ENCODE peak calls at places on chromosomes 5 and 9, in ten cellular contexts. R, Y, H, N, C, I, M, Z, K and E are unnamed samples.

GRCh38 chr9:86854898-86855523 is 92.3 kb downstream of the GAS1 start:
- DNase-seq in R (peak; percentile 18), Y (no peak), H (no peak), N (peak; percentile 88), C (peak; percentile 46), I (no peak), M (no peak), Z (peak; percentile 42), K (no peak), E (no peak)

GRCh38 chr9:106438928-106439327 is 424.0 kb upstream of the ZNF462 start:
- DNase-seq in R (no peak), Y (no peak), H (no peak), N (no peak), C (no peak), I (no peak), M (no peak), Z (no peak), K (no peak), E (no peak)

GRCh38 chr5:170542691-170543275 is 39.0 kb downstream of the KCNIP1 start:
- DNase-seq in R (no peak), Y (no peak), H (no peak), N (no peak), C (no peak), I (no peak), M (no peak), Z (no peak), K (no peak), E (peak; percentile 5)

GRCh38 chr9:79213417-79214125 is 358.2 kb upstream of the TLE4 start:
- DNase-seq in R (no peak), Y (no peak), H (no peak), N (no peak), C (no peak), I (no peak), M (no peak), Z (no peak), K (no peak), E (no peak)

GRCh38 chr5:147573171-147573570 is 63.3 kb upstream of the DPYSL3 start:
- DNase-seq in R (no peak), Y (no peak), H (no peak), N (no peak), C (no peak), I (no peak), M (no peak), Z (no peak), K (no peak), E (no peak)

GRCh38 chr9:126088336-126088735 is 238.3 kb upstream of the MVB12B start:
- DNase-seq in R (no peak), Y (no peak), H (no peak), N (no peak), C (no peak), I (no peak), M (no peak), Z (no peak), K (no peak), E (no peak)

GRCh38 chr5:123530728-123531127 is 18.8 kb downstream of the CSNK1G3 start:
- DNase-seq in R (no peak), Y (no peak), H (no peak), N (no peak), C (no peak), I (no peak), M (no peak), Z (no peak), K (no peak), E (no peak)

GRCh38 chr9:6525326-6526040 is 112.5 kb downstream of the UHRF2 start:
- DNase-seq in R (no peak), Y (no peak), H (no peak), N (no peak), C (no peak), I (peak; percentile 59), M (no peak), Z (peak; percentile 14), K (no peak), E (no peak)

GRCh38 chr5:53403291-53403690 is 77.1 kb upstream of the FST start:
- DNase-seq in R (no peak), Y (no peak), H (no peak), N (no peak), C (no peak), I (no peak), M (no peak), Z (no peak), K (no peak), E (no peak)

GRCh38 chr9:117444466-117444865 is 29.6 kb upstream of the ASTN2 start:
- DNase-seq in R (no peak), Y (no peak), H (no peak), N (no peak), C (no peak), I (no peak), M (no peak), Z (no peak), K (no peak), E (no peak)

GRCh38 chr9:93116049-93116961 is 17.7 kb downstream of the NINJ1 start:
- DNase-seq in R (no peak), Y (peak; percentile 64), H (peak; percentile 65), N (peak; percentile 62), C (peak; percentile 81), I (no peak), M (peak; percentile 72), Z (peak; percentile 90), K (no peak), E (peak; percentile 83)

GRCh38 chr9:93115486-93115885 is 18.6 kb downstream of the NINJ1 start:
- DNase-seq in R (no peak), Y (no peak), H (no peak), N (no peak), C (peak; percentile 18), I (no peak), M (peak; percentile 1), Z (no peak), K (no peak), E (no peak)

GRCh38 chr9:93114169-93114983 is 18.4 kb downstream of the CARD19 start:
- DNase-seq in R (no peak), Y (peak; percentile 44), H (no peak), N (peak; percentile 73), C (peak; percentile 17), I (no peak), M (peak; percentile 13), Z (no peak), K (no peak), E (peak; percentile 59)

GRCh38 chr9:93112864-93113389 is 16.9 kb downstream of the CARD19 start:
- DNase-seq in R (no peak), Y (peak; percentile 44), H (no peak), N (peak; percentile 26), C (peak; percentile 15), I (no peak), M (peak; percentile 7), Z (no peak), K (no peak), E (peak; percentile 46)

DNA sequence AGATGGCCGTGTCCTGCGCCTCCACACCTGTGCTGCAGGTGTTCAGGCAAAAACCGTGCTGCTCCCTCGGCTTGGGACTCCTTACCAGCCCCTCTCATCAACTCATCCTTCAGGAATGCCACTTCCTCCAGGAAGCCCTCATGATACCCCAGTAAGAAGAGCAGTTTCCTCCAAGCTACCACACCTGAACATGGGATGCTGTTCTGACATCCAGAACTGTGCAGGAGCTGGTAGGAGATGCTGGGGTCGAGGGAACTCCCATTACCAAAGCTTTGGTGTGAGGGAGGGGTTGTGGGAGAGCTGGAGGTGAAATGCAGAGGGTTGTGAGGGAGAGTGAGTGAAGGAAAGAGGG is 18.9 kb downstream of the CARD19 start:
- DNase-seq in R (no peak), Y (peak; percentile 15), H (no peak), N (no peak), C (no peak), I (no peak), M (no peak), Z (no peak), K (no peak), E (no peak)
- H3K4me1 ChIP-seq in R (peaks cover 21% of the 10 kb centered on the region), Y (peaks cover 19% of the 10 kb centered on the region), H (peaks cover 12% of the 10 kb centered on the region), N (peaks cover 5% of the 10 kb centered on the region), C (peaks cover 2% of the 10 kb centered on the region), I (peaks cover 8% of the 10 kb centered on the region), M (peaks cover 19% of the 10 kb centered on the region), Z (peaks cover 48% of the 10 kb centered on the region), K (peaks cover under 1% of the 10 kb centered on the region), E (no peaks in the 10 kb centered on the region)

DNA sequence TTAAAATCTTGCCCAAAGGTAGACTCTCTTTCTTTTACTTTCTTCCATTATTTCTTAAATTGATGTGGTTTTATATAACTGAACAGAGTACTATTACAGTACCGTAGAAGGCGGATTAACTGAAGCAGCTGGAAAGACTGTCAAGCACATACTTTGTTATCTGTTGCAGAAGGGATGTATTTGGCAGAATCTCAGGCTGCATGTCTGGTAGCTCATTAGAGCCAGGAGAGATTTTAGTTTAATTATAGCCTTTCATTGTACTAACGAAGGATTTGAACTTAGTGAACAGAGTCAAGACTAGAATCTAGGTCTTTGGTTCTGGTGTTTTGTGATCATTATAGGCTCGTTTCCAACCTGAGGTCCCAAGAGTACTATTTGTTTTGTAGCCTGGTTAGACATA is 20.6 kb downstream of the ZNF354C start:
- DNase-seq in R (no peak), Y (no peak), H (no peak), N (no peak), C (no peak), I (no peak), M (no peak), Z (no peak), K (no peak), E (no peak)
- H3K9me3 ChIP-seq in R (peaks cover 12% of the 10 kb centered on the region), Y (peaks cover 76% of the 10 kb centered on the region), H (peaks cover 98% of the 10 kb centered on the region), N (peaks cover 98% of the 10 kb centered on the region), C (peaks cover 94% of the 10 kb centered on the region), I (peaks cover 34% of the 10 kb centered on the region), M (peaks cover 100% of the 10 kb centered on the region), Z (peaks cover 100% of the 10 kb centered on the region), K (peaks cover 11% of the 10 kb centered on the region), E (peaks cover 36% of the 10 kb centered on the region)

DNA sequence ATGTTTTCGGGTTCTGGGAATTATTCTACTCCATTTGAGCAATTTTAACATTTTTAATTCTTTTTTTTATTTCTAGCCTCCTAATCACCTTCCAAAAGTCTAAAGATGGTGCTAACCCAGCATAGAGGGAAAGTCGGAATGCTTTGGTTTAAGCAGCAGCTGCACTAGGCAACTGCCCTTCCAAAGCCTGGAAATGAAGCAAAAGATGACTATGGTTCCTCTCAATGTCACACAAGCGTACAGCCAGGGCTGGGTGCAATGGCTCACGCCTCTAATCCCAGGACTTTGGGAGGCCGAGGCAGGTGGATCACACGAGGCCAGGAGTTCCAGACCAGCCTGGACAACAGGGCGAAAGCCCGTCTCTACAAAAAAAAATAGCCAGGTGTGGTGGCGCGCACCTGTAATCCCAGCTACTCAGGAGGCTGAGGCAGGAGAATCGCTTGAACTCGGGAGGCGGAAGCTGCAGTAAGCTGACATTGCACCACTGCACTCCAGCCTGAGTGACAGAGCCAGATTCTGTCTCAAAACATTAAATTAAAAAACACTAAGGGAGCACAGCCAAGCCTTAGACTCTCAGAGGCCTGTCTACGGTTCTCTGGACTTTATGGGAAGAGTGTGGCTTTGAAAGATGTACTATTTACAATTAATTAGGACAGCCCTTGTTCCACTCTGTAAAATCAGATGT is 33.2 kb downstream of the ADAM19 start:
- DNase-seq in R (no peak), Y (no peak), H (no peak), N (no peak), C (peak; percentile 42), I (no peak), M (no peak), Z (no peak), K (no peak), E (no peak)
- H3K27ac ChIP-seq in R (no peak overlapping the region), Y (no peak overlapping the region), H (peak overlapping the region; percentile 83), N (no peak overlapping the region), C (peak overlapping the region; percentile 68), I (no peak overlapping the region), M (peak overlapping the region; percentile 70), Z (no peak overlapping the region), K (no peak overlapping the region), E (no peak overlapping the region)

DNA sequence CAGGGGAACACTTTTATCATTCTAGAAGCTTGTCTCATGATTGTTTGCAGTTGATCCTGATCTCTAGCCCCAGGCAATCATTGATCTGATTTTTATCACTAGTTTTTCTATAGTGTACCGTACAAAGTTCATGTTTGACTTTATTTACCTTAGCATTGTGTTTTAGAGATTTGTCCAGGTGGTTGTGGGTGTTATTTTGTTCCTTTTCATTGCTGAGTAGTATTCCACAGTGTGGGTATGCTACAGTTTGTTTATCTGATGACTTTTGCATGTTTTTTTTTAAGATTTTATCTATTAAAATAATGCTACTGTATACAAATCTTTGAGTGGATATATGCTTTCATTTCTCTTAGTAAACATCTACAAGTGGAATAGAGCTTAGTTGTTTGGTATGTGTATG is 26.2 kb downstream of the ZNF131 start:
- DNase-seq in R (no peak), Y (no peak), H (no peak), N (no peak), C (no peak), I (no peak), M (no peak), Z (no peak), K (no peak), E (no peak)
- H3K4me1 ChIP-seq in R (no peaks in the 10 kb centered on the region), Y (no peaks in the 10 kb centered on the region), H (no peaks in the 10 kb centered on the region), N (no peaks in the 10 kb centered on the region), C (no peaks in the 10 kb centered on the region), I (no peaks in the 10 kb centered on the region), M (no peaks in the 10 kb centered on the region), Z (no peaks in the 10 kb centered on the region), K (no peaks in the 10 kb centered on the region), E (no peaks in the 10 kb centered on the region)